ENCODE peak calls at places on chromosome 17, in eight cellular contexts. S, I, J, C, T, M, L and G are unnamed samples.

GRCh38 chr17:72632026-72632684 is 460.3 kb downstream of the SLC39A11 start:
- DNase-seq in M (peak; percentile 97), I (peak; percentile 85), T (no peak), S (no peak), L (no peak), C (peak; percentile 19), J (no peak), G (peak; percentile 90)

GRCh38 chr17:7956208-7956965 is 24.4 kb downstream of the CNTROB start:
- DNase-seq in I (no peak), S (no peak), T (no peak), C (peak; percentile 26), J (no peak), M (no peak), L (no peak), G (no peak)

GRCh38 chr17:82547981-82548380 is 28.4 kb downstream of the FOXK2 start:
- DNase-seq in I (no peak), T (no peak), J (no peak), L (no peak), S (no peak), C (no peak), M (no peak), G (no peak)

GRCh38 chr17:4444782-4445473 is 11.2 kb downstream of the SPNS3 start:
- DNase-seq in J (no peak), C (peak; percentile 94), L (peak; percentile 69), M (peak; percentile 87), S (no peak), T (no peak), I (no peak), G (peak; percentile 84)

GRCh38 chr17:12388206-12388605 is 277.5 kb upstream of the MYOCD start:
- DNase-seq in J (no peak), C (no peak), T (no peak), M (no peak), I (no peak), S (no peak), L (no peak), G (no peak)

GRCh38 chr17:83078378-83079339 is 750 bp upstream of the METRNL start:
- DNase-seq in L (no peak), I (no peak), C (peak; percentile 33), J (no peak), M (peak; percentile 49), S (no peak), T (no peak), G (peak; percentile 68)

GRCh38 chr17:4187076-4187475 is 44.1 kb downstream of the CYB5D2 start:
- DNase-seq in M (no peak), J (no peak), T (no peak), S (no peak), I (no peak), C (no peak), L (no peak), G (no peak)

GRCh38 chr17:57707892-57708291 is 37.2 kb downstream of the CCDC182 start:
- DNase-seq in S (no peak), C (no peak), M (no peak), I (no peak), T (no peak), L (peak; percentile 22), J (no peak), G (no peak)

GRCh38 chr17:80025140-80025539 is 10.5 kb downstream of the TBC1D16 start:
- DNase-seq in M (no peak), J (no peak), I (no peak), S (no peak), C (no peak), L (no peak), T (no peak), G (peak; percentile 65)

GRCh38 chr17:80024206-80024972 is 11.3 kb downstream of the TBC1D16 start:
- DNase-seq in T (no peak), S (no peak), J (no peak), L (no peak), C (no peak), M (no peak), I (no peak), G (no peak)

GRCh38 chr17:80025796-80026195 is 9.9 kb downstream of the TBC1D16 start:
- DNase-seq in J (no peak), S (no peak), I (no peak), M (no peak), T (no peak), L (no peak), C (no peak), G (no peak)

GRCh38 chr17:80021600-80021999 is 14.1 kb downstream of the TBC1D16 start:
- DNase-seq in C (no peak), S (no peak), I (no peak), L (no peak), M (no peak), T (no peak), J (no peak), G (no peak)

GRCh38 chr17:80023261-80024205 is 12.1 kb downstream of the TBC1D16 start:
- DNase-seq in C (peak; percentile 45), M (no peak), T (no peak), J (no peak), L (no peak), S (no peak), I (no peak), G (peak; percentile 52)
- H3K4me1 ChIP-seq in C (peaks cover 60% of the 10 kb centered on the region), M (peaks cover 12% of the 10 kb centered on the region), T (no peaks in the 10 kb centered on the region), J (no peaks in the 10 kb centered on the region), L (no peaks in the 10 kb centered on the region), S (no peaks in the 10 kb centered on the region), I (peaks cover 18% of the 10 kb centered on the region), G (peaks cover 9% of the 10 kb centered on the region)

GRCh38 chr17:81400154-81400938 is 5.1 kb downstream of the BAHCC1 start:
- DNase-seq in C (peak; percentile 65), L (peak; percentile 56), J (no peak), M (peak; percentile 61), T (no peak), S (no peak), I (peak; percentile 64), G (no peak)

GRCh38 chr17:81400939-81401726 is 5.9 kb downstream of the BAHCC1 start:
- DNase-seq in M (no peak), T (no peak), I (no peak), L (peak; percentile 51), S (no peak), C (no peak), J (no peak), G (no peak)

GRCh38 chr17:81403040-81403467 is 7.8 kb downstream of the BAHCC1 start:
- DNase-seq in C (no peak), M (no peak), J (no peak), L (no peak), T (no peak), I (no peak), S (no peak), G (no peak)

GRCh38 chr17:81402530-81402941 is 7.3 kb downstream of the BAHCC1 start:
- DNase-seq in S (no peak), L (peak; percentile 37), C (no peak), T (no peak), M (no peak), J (no peak), I (no peak), G (no peak)

DNA sequence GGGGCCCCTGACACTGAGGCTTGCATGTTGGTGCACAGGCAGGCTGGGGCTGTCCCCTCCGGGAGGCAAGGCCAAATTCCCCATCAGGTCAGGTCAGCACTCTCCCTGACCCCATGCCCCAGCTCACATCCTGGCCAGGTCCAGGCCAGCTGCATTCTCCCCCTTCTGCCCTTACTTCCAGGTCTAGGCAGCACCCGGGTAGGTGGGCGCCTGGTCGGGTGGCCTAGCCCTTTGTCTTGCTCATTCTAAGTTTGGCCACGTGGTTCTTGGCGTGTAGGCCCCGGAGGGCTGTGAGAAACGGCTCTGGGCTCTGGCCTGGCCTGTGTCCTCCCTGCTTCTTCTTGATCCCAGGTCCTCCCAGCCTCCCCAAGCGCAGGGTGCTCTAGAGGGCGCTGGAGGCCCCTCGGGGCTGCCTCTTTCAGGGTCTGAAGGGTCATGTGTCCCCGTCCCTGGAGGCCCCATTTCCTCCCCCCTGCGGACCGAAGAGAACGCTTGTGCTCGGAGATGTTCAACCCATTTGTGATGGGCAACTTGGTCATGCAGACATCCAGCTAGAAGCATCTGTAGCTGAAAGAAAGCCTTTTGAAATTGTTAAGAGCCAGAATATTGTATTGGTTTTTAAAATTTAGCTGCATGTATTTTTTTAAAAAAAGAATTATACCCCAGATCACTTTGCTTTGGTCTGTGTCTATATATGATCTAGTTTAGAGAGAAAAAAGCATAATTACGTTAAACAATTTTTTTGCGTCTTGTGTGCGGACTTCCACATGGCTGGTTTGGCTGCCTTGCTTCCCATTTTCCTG is 6.7 kb downstream of the BAHCC1 start:
- DNase-seq in T (no peak), J (no peak), L (peak; percentile 62), I (peak; percentile 69), S (no peak), M (peak; percentile 62), C (peak; percentile 43), G (no peak)
- TF ChIP-seq CTCF in T (no peak), J (peak; percentile 83), L (peak; percentile 12), I (peak; percentile 55), S (peak; percentile 46), M (peak; percentile 15), C (peak; percentile 21), G (no peak)

DNA sequence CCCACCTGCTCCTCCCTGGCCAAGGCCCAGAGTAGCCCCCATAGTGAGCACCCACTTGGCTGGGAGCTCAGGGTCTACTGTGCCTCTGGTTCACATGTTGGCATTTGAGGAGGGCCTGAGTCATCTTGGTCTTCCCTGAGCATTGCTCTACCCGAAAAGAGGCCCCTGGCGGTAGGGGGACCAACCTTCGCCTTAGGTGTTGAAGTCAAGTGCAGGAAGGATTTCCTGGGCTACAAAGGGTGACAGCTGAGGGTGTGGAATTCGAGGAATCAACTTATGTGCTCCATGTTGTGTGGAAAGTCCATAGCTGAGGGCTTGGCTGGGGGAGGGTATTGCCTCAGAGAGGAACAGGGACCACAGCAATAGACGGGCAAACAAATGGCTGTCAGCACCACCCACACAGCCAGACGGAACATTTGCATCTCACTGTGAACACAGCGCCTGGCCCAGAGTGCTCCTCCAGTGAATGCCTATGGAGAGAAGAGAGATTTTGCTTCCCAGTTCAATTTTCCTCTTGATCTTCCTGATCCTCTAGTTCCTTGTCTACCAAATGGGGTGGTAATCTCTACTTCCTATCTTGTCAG is 35.6 kb upstream of the NGFR start:
- DNase-seq in T (no peak), L (no peak), M (no peak), I (no peak), C (no peak), J (no peak), S (no peak), G (no peak)
- H3K4me1 ChIP-seq in T (no peaks in the 10 kb centered on the region), L (no peaks in the 10 kb centered on the region), M (no peaks in the 10 kb centered on the region), I (no peaks in the 10 kb centered on the region), C (no peaks in the 10 kb centered on the region), J (peaks cover 9% of the 10 kb centered on the region), S (peaks cover 10% of the 10 kb centered on the region), G (no peaks in the 10 kb centered on the region)

GRCh38 chr17:51336112-51336822 is 75.9 kb downstream of the UTP18 start:
- DNase-seq in C (no peak), M (no peak), J (no peak), I (no peak), T (no peak), L (no peak), S (no peak), G (no peak)

GRCh38 chr17:51341457-51341856 is 81.1 kb downstream of the UTP18 start:
- DNase-seq in I (no peak), C (no peak), L (no peak), S (no peak), T (no peak), M (no peak), J (no peak), G (no peak)

GRCh38 chr17:51347851-51348584 is 87.7 kb downstream of the UTP18 start:
- DNase-seq in L (no peak), T (no peak), I (no peak), C (no peak), M (no peak), S (no peak), J (no peak), G (no peak)

GRCh38 chr17:51346218-51346982 is 86.1 kb downstream of the UTP18 start:
- DNase-seq in T (no peak), S (no peak), C (no peak), M (no peak), L (no peak), J (no peak), I (no peak), G (no peak)

GRCh38 chr17:51342257-51342656 is 81.9 kb downstream of the UTP18 start:
- DNase-seq in L (no peak), C (no peak), S (no peak), M (no peak), T (no peak), I (no peak), J (no peak), G (no peak)
- TF ChIP-seq CTCF in L (no peak), C (no peak), S (no peak), M (no peak), T (no peak), I (no peak), J (no peak), G (no peak)